ENCODE peak calls at places on chromosomes 1 and 21, in ten cellular contexts. C, M, V, S, E, Y, T, L, J and O are unnamed samples.
A peak's percentile ranks its signal among the peaks of the same experiment; 100 is the strongest.

GRCh38 chr1:35571263-35571662 is 1.9 kb upstream of the TFAP2E start:
- DNase-seq in C (no peak), M (peak; percentile 11), V (no peak), S (peak; percentile 57), E (no peak), Y (no peak), T (no peak), L (no peak), J (no peak), O (no peak)

GRCh38 chr1:162108426-162108825 is 38.9 kb downstream of the NOS1AP start:
- DNase-seq in C (no peak), M (no peak), V (no peak), S (no peak), E (no peak), Y (no peak), T (no peak), L (no peak), J (no peak), O (no peak)

GRCh38 chr1:202237052-202237451 is 43.5 kb downstream of the LGR6 start:
- DNase-seq in C (no peak), M (peak; percentile 65), V (peak; percentile 22), S (peak; percentile 47), E (peak; percentile 41), Y (peak; percentile 41), T (peak; percentile 41), L (no peak), J (peak; percentile 63), O (no peak)

GRCh38 chr21:16071761-16072160 is 342.0 kb downstream of the USP25 start:
- DNase-seq in C (no peak), M (no peak), V (no peak), S (no peak), E (no peak), Y (no peak), T (no peak), L (no peak), J (no peak), O (no peak)

GRCh38 chr1:227416156-227416865 is 98.0 kb upstream of the CDC42BPA start:
- DNase-seq in C (peak; percentile 52), M (no peak), V (no peak), S (no peak), E (no peak), Y (no peak), T (peak; percentile 27), L (no peak), J (no peak), O (no peak)

GRCh38 chr1:10399487-10399917 is 638 bp downstream of the PGD start:
- DNase-seq in C (peak; percentile 40), M (peak; percentile 83), V (peak; percentile 35), S (peak; percentile 83), E (peak; percentile 41), Y (peak; percentile 26), T (peak; percentile 25), L (no peak), J (no peak), O (no peak)

GRCh38 chr1:211192227-211192626 is 58.3 kb upstream of the KCNH1 start:
- DNase-seq in C (no peak), M (no peak), V (no peak), S (no peak), E (no peak), Y (no peak), T (no peak), L (no peak), J (no peak), O (no peak)

GRCh38 chr1:41622402-41622801 is 137.9 kb upstream of the EDN2 start:
- DNase-seq in C (no peak), M (no peak), V (peak; percentile 52), S (no peak), E (no peak), Y (no peak), T (no peak), L (no peak), J (no peak), O (no peak)

GRCh38 chr1:164768045-164768402 is 209.0 kb downstream of the PBX1 start:
- DNase-seq in C (peak; percentile 69), M (no peak), V (no peak), S (no peak), E (no peak), Y (no peak), T (no peak), L (no peak), J (no peak), O (no peak)

DNA sequence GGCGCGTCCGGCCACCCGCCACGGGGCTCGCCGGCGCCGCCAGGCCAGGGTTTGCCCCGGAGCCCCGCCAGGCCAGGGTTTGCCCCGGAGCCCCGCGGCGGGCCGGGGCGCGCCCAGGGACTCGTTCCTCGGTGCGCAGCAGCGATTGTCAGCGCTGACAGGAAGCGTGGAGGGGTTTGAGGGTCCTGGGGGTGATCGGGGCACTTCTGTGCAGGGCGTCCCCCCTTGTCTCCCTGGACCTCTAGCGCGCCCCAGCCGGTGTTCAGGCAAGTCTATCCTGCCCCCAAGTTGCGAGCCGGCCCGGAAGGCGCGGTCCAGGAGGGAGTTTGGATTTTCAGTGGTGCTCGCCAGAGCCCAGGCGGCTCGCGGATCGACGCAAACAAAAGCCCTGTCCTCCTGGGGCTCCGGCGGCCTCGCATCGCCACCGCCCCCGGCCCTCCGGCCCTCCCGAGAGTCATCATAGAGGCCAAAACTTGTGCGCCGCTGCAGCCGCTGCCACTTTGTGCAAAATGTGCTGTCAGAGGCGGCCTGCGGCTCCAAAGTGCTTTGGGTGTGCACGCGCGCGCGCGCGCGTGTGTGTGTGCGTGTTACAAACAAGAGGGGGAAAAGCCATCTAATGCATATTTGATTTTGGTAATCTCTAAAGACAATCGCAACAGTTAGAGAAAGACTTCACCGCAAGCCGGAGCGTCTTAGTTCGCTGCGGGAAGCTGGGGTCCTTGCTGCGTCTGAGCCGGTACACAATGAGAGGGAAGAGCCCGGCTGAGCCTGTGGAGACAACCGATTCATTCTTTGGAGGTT is 1.0 kb downstream of the ROR1 start:
- DNase-seq in C (peak; percentile 56), M (peak; percentile 79), V (peak; percentile 59), S (peak; percentile 84), E (peak; percentile 53), Y (peak; percentile 54), T (no peak), L (no peak), J (no peak), O (no peak)
- H3K4me3 ChIP-seq in C (peak overlapping the region; percentile 69), M (peak overlapping the region; percentile 74), V (peak overlapping the region; percentile 87), S (peak overlapping the region; percentile 63), E (peak overlapping the region; percentile 60), Y (peak overlapping the region; percentile 90), T (peak overlapping the region; percentile 58), L (peak overlapping the region; percentile 72), J (peak overlapping the region; percentile 56), O (peak overlapping the region; percentile 80)

DNA sequence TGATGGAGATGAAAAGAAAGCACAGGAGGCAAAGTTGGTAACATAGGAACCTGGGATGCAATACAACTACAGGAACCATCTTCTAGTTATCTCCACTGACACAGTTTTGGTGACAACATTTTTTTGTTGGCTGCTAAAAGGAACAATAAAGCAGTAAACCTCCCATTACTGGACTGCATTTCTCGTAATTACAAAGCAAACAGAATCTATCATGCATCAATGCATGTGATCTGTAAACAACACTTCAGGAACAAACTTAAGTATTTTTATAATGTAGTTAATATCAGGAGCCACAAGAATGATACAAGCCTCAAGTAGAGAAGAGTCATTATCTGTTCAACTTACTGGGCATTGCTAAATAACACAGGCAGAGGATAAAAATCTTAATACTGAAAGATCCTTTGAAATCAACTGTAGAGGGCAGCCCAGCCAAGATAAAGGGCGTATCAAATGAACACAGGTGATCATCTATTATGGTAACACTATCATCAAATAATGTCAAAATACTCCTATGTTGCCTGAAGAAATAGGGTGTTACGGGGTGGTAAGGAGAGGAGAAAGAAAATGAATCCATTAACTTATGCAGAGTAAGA is 193.3 kb downstream of the EIF4G3 start:
- DNase-seq in C (no peak), M (no peak), V (no peak), S (no peak), E (no peak), Y (no peak), T (no peak), L (no peak), J (no peak), O (no peak)
- TF ChIP-seq CTCF in C (no peak), M (no peak), V (no peak), S (no peak), E (no peak), Y (no peak), T (no peak), L (no peak), J (no peak), O (peak; percentile 37)

GRCh38 chr21:33478182-33478581 is 1.6 kb downstream of the TMEM50B start:
- DNase-seq in C (no peak), M (no peak), V (no peak), S (no peak), E (no peak), Y (no peak), T (no peak), L (no peak), J (no peak), O (no peak)
- H3K4me3 ChIP-seq in C (peak overlapping the region; percentile 64), M (peak overlapping the region; percentile 93), V (peak overlapping the region; percentile 98), S (peak overlapping the region; percentile 88), E (peak overlapping the region; percentile 61), Y (peak overlapping the region; percentile 90), T (peak overlapping the region; percentile 62), L (peak overlapping the region; percentile 77), J (peak overlapping the region; percentile 92), O (peak overlapping the region; percentile 93)

GRCh38 chr1:188594542-188595235 is 1765.9 kb downstream of the PLA2G4A start:
- DNase-seq in C (no peak), M (no peak), V (no peak), S (no peak), E (no peak), Y (no peak), T (no peak), L (no peak), J (no peak), O (no peak)

GRCh38 chr1:188599313-188599712 is 1770.6 kb downstream of the PLA2G4A start:
- DNase-seq in C (no peak), M (no peak), V (no peak), S (no peak), E (no peak), Y (no peak), T (no peak), L (no peak), J (no peak), O (no peak)
- TF ChIP-seq CTCF in C (no peak), M (no peak), V (no peak), S (no peak), E (no peak), Y (no peak), T (no peak), L (no peak), J (peak; percentile 33), O (no peak)